ENCODE peak calls at places on chromosomes 4 and X, in five cellular contexts. M is PC-3, J is psoas muscle, A is fibroblast of lung, K is OCI-LY7. T is an unnamed sample.

GRCh38 chrX:70466968-70467367 is 22.3 kb downstream of the DLG3 start:
- DNase-seq in J (no peak), K (no peak), M (no peak), A (no peak), T (no peak)

GRCh38 chr4:183107891-183108459 is 8.9 kb downstream of the WWC2 start:
- DNase-seq in M (peak), A (no peak), K (no peak), J (no peak), T (no peak)

GRCh38 chr4:127782025-127782274 is 172 bp upstream of the HSPA4L start:
- DNase-seq in K (no peak), A (peak), M (peak), J (no peak), T (peak)

GRCh38 chrX:16212436-16212835 is 45.2 kb downstream of the MAGEB17 start:
- DNase-seq in M (peak), K (peak), J (no peak), A (no peak), T (no peak)

GRCh38 chr4:182346250-182346649 is 103.0 kb downstream of the TENM3 start:
- DNase-seq in J (no peak), M (no peak), A (no peak), K (no peak), T (no peak)

GRCh38 chr4:2337896-2338295 is 76.0 kb upstream of the MXD4 start:
- DNase-seq in K (no peak), A (no peak), J (no peak), M (no peak), T (no peak)

GRCh38 chrX:7132335-7133035 is 15.0 kb upstream of the STS start:
- DNase-seq in K (peak), J (no peak), M (peak), A (peak), T (no peak)

GRCh38 chr4:24624381-24624780 is 40.0 kb upstream of the DHX15 start:
- DNase-seq in J (no peak), M (no peak), A (no peak), K (no peak), T (no peak)

GRCh38 chr4:117417856-117418255 is 332.5 kb upstream of the TRAM1L1 start:
- DNase-seq in K (no peak), J (no peak), M (peak), A (peak), T (no peak)

GRCh38 chr4:81757706-81758105 is 286.0 kb upstream of the RASGEF1B start:
- DNase-seq in A (no peak), K (no peak), J (no peak), M (no peak), T (no peak)

GRCh38 chrX:21972046-21972445 is 31.5 kb downstream of the SMS start:
- DNase-seq in K (no peak), M (no peak), J (no peak), A (no peak), T (no peak)

GRCh38 chr4:123399638-123400358 is 3.2 kb downstream of the SPRY1 start:
- DNase-seq in A (peak), J (peak), M (peak), K (no peak), T (no peak)

GRCh38 chr4:75189976-75190375 is 257.1 kb downstream of the PARM1 start:
- DNase-seq in A (no peak), K (no peak), J (no peak), M (no peak), T (no peak)

GRCh38 chr4:141580523-141580922 is 55.9 kb upstream of the IL15 start:
- DNase-seq in M (no peak), A (no peak), K (no peak), J (no peak), T (no peak)

GRCh38 chr4:65340382-65341109 is 329.7 kb downstream of the EPHA5 start:
- DNase-seq in J (no peak), M (no peak), A (peak), K (no peak), T (no peak)

GRCh38 chrX:46178763-46179162 is 366.5 kb downstream of the ZNF674 start:
- DNase-seq in J (no peak), K (no peak), A (peak), M (no peak), T (no peak)

GRCh38 chr4:10971800-10972398 is 287.3 kb upstream of the CLNK start:
- DNase-seq in A (no peak), J (no peak), M (no peak), K (no peak), T (no peak)

GRCh38 chrX:21932277-21932996 is 8.1 kb upstream of the SMS start:
- DNase-seq in A (peak), J (peak), K (no peak), M (peak), T (no peak)

GRCh38 chr4:101086801-101087586 is 260.3 kb downstream of the PPP3CA start:
- DNase-seq in K (peak), A (no peak), M (peak), J (no peak), T (no peak)

GRCh38 chr4:55554453-55555030 is 7.8 kb upstream of the CLOCK start:
- DNase-seq in M (peak), J (no peak), K (peak), A (peak), T (no peak)

GRCh38 chr4:17647927-17648326 is 33.5 kb downstream of the MED28 start:
- DNase-seq in J (no peak), A (no peak), M (peak), K (no peak), T (no peak)

GRCh38 chrX:142819461-142819860 is 206.3 kb upstream of the SPANXN4 start:
- DNase-seq in J (no peak), M (no peak), A (no peak), K (no peak), T (no peak)

GRCh38 chr4:6024450-6024960 is 6.3 kb upstream of the C4orf50 start:
- DNase-seq in M (no peak), K (no peak), J (no peak), A (no peak), T (no peak)

GRCh38 chrX:57528670-57529255 is 63.0 kb upstream of the ZXDB start:
- DNase-seq in K (peak), A (no peak), J (no peak), M (peak), T (no peak)

DNA sequence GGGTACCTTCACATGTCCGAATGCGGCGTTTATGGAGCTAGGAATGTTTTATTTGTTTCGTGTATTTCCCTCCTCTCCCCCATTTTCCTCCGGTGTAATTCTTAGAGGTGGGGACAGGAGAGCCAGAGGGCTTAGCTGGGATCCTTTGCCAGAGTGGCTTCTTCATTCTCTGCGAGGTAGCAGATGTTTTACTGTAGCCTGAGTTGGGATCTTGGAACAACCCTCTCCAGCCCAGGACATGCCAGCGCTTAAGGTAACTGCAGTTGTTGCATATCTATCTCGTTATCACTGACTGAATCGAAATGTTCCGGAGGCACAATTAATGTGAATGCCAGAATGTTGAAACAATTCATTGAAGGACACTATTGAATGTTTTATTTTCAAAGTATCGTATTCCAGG is 59.0 kb upstream of the DYNLT3 start:
- DNase-seq in K (no peak), J (no peak), M (no peak), A (no peak), T (no peak)
- H3K4me3 ChIP-seq in K (no peak), J (no peak), M (no peak), A (no peak), T (no peak)

DNA sequence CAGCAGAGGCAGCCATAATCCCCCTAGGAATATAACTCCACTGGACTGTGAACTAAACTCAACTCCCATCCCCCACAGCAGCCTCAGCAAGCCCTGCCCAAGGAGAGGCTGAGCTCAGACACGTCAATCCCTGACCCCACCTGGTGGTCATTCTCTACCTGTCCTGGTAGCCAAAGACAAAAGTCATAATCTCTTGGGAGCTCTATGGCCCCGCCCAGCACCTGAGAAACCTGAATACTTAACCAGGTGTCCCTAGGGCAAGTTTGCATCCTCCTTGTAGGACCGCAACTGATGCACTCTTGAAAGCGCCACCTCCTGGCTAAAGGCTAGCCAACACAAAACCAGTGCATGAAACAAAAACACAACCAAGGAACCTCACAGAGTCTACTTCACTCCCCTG is 18.4 kb downstream of the CT47B1 start:
- DNase-seq in M (peak), J (no peak), K (peak), A (no peak), T (no peak)
- TF ChIP-seq CTCF in M (peak), J (no peak), K (peak), A (no peak), T (peak)

GRCh38 chr4:80197601-80198444 is 520 bp downstream of the PRDM8 start:
- DNase-seq in A (peak), J (no peak), K (no peak), M (no peak), T (no peak)
- H3K4me3 ChIP-seq in A (peak), J (peak), K (no peak), M (peak), T (no peak)

DNA sequence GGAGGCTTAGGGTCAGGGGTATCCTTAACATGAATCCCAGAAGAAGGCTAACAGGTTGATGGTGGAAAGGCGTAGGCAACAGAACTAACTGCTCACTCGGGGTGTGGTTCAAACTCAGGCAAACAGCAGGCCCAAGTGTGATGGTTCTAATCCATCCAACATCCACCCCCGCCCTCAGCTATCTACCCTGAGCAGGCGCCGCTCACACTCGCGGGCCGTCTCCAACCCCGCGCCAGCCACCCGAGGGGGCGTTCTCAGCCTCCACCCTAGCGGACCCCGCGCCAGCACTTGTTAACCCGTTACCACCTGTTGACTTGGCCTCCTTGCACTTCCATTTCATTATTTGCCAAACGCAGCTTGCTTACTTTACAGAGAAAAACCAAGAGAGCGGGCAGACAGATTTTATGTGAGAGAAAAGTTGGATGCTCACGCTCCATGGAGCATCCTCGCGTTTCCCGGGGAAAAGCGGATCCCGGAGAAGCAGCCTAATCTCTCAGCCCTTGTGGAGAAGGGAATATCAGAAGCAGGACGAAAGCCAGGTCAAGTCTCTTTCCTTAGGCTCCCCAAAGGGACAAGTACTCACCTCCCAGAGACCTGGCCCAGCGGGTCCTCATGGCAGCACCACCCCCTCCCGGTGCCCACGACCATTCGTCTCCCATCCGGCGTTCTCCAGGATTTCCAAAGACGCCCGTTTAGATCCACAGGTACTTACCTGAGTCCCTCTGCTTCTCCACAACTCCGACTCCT is 757 bp downstream of the SNCA start:
- DNase-seq in K (no peak), M (no peak), J (no peak), A (no peak), T (no peak)
- TF ChIP-seq CTCF in K (no peak), M (no peak), J (no peak), A (no peak), T (no peak)

GRCh38 chr4:826508-827208 is 729 bp upstream of the CPLX1 start:
- DNase-seq in A (no peak), M (no peak), K (no peak), J (peak), T (no peak)

GRCh38 chr4:824461-825062 is 1.4 kb downstream of the CPLX1 start:
- DNase-seq in M (no peak), J (peak), K (no peak), A (no peak), T (no peak)

GRCh38 chr4:825063-825968 is 613 bp downstream of the CPLX1 start:
- DNase-seq in K (no peak), M (no peak), A (peak), J (peak), T (no peak)

GRCh38 chr4:827209-828081 is 1.5 kb upstream of the CPLX1 start:
- DNase-seq in J (peak), A (no peak), M (no peak), K (no peak), T (no peak)

GRCh38 chr4:825969-826330 is at the start of gene CPLX1:
- DNase-seq in M (peak), J (peak), K (peak), A (no peak), T (no peak)
- H3K4me3 ChIP-seq in M (no peak), J (peak), K (peak), A (no peak), T (no peak)

DNA sequence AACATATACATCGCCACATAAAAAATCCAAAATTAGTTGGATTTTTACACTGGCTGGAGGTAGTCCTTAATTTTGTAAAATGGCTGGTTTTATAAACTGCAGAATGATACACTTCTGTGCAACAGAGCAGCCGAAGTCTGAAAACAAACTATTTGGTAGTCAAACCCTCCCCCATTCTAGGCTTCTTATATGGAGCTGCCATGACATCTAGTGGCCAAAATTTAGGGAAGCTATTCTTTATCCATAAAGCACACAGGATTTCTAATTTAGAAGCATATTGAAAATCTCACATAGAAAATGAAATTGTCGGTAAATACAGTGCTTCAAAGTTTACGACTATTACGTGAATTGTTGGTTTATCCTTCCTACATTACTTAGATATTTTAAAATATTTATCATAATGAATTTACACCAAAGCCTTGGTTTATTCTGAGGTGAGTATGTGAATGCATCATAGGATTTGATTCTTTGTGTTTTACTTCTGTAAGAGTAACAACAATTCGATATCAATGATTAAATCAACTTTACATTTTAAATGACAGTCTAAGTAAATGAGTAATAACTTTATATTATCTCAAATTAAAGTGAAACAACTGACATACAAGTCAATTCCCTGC is 113.4 kb upstream of the FAM241A start:
- DNase-seq in J (no peak), M (peak), K (peak), A (peak), T (peak)
- TF ChIP-seq CTCF in J (peak), M (peak), K (peak), A (peak), T (peak)

DNA sequence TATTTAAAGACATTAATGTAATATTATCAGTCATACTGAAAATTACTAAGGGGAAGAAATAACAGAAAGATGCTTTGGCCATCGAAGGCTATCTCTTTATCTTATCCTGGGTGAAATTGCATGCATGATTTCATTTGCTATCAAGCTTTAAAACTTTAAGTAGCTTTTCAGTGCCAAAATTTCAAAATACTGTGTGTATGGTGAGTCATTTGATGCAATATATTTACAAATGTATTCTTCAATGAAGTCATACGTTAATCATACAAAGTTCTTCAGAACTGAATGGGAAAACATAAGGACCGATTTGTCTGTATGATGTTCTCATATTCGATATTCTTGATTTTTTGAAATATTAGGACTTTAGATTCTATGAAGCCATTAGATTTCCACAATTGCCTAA is 1295.8 kb upstream of the AGA start:
- DNase-seq in M (peak), J (no peak), A (peak), K (no peak), T (no peak)
- H3K4me3 ChIP-seq in M (no peak), J (no peak), A (no peak), K (no peak), T (no peak)

GRCh38 chr4:138789796-138790195 is 225.8 kb upstream of the NOCT start:
- DNase-seq in M (no peak), A (no peak), J (no peak), K (no peak), T (no peak)
- TF ChIP-seq CTCF in M (no peak), A (no peak), J (no peak), K (no peak), T (no peak)

GRCh38 chr4:39978378-39978775 is 666 bp upstream of the PDS5A start:
- DNase-seq in A (no peak), J (no peak), M (no peak), K (no peak), T (no peak)
- H3K4me3 ChIP-seq in A (peak), J (peak), M (peak), K (peak), T (peak)

GRCh38 chr4:174582463-174582862 is 60.2 kb upstream of the HPGD start:
- DNase-seq in J (no peak), M (no peak), K (no peak), A (no peak), T (no peak)

GRCh38 chr4:174579421-174579820 is 57.1 kb upstream of the HPGD start:
- DNase-seq in K (no peak), J (no peak), A (no peak), M (no peak), T (no peak)

GRCh38 chr4:174575436-174575835 is 53.1 kb upstream of the HPGD start:
- DNase-seq in K (no peak), M (no peak), J (no peak), A (no peak), T (no peak)

GRCh38 chr4:174578366-174578765 is 56.1 kb upstream of the HPGD start:
- DNase-seq in M (peak), A (peak), K (no peak), J (no peak), T (no peak)

DNA sequence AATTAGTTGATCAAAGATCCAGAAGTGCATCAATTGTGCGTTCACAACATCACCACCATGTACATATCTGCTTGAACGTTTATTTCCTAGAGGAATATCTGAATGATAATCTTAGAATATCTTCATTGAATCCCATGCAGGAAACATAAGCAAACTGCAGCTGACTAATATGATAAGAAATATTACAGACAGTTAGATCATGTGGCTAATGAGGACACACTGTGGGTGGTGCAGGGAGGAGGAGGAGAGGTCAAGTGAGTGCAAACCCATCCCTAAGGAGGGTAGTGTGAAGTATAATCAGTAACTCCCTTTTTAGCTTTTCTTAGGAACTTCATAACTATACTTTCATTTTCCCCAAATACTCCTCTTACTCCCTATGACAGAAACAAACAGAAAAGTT is 58.3 kb upstream of the HPGD start:
- DNase-seq in K (no peak), A (no peak), J (no peak), M (no peak), T (no peak)
- TF ChIP-seq CTCF in K (no peak), A (no peak), J (no peak), M (no peak), T (no peak)

T was measured in GM12864.